ENCODE peak calls at places on chromosomes 7 and 10, in ten cellular contexts. One of them, this sample, is unnamed. For H3K9me3, the result is how much of the 10 kb centered on the place peaks cover.

GRCh38 chr7:128030263-128030998 is 806 bp downstream of the LRRC4 start:
- DNase-seq in thoracic aorta: no peak
- DNase-seq in naive thymus-derived CD4-positive, alpha-beta T cell: no peak
- DNase-seq in esophagus muscularis mucosa: no peak
- DNase-seq in aorta: no peak
- DNase-seq in upper lobe of right lung: no peak
- DNase-seq in astrocyte: no peak
- DNase-seq in right atrium auricular region: no peak
- DNase-seq in transverse colon: no peak
- DNase-seq in ovary: no peak
- DNase-seq in this sample: no peak

GRCh38 chr7:150313870-150314269 is 9.3 kb upstream of the LRRC61 start:
- DNase-seq in right atrium auricular region: no peak
- DNase-seq in aorta: no peak
- DNase-seq in transverse colon: no peak
- DNase-seq in ovary: no peak
- DNase-seq in esophagus muscularis mucosa: no peak
- DNase-seq in thoracic aorta: no peak
- DNase-seq in astrocyte: no peak
- DNase-seq in upper lobe of right lung: no peak
- DNase-seq in naive thymus-derived CD4-positive, alpha-beta T cell: no peak
- DNase-seq in this sample: no peak

GRCh38 chr10:121974535-121975294 is at the start of gene NSMCE4A:
- DNase-seq in aorta: peak
- DNase-seq in esophagus muscularis mucosa: no peak
- DNase-seq in thoracic aorta: no peak
- DNase-seq in ovary: peak
- DNase-seq in right atrium auricular region: peak
- DNase-seq in upper lobe of right lung: peak
- DNase-seq in naive thymus-derived CD4-positive, alpha-beta T cell: peak
- DNase-seq in astrocyte: peak
- DNase-seq in transverse colon: peak
- DNase-seq in this sample: peak

GRCh38 chr10:30437039-30437781 is 3.2 kb downstream of the MAP3K8 start:
- DNase-seq in transverse colon: no peak
- DNase-seq in ovary: no peak
- DNase-seq in aorta: no peak
- DNase-seq in upper lobe of right lung: no peak
- DNase-seq in astrocyte: peak
- DNase-seq in naive thymus-derived CD4-positive, alpha-beta T cell: peak
- DNase-seq in esophagus muscularis mucosa: no peak
- DNase-seq in thoracic aorta: no peak
- DNase-seq in right atrium auricular region: no peak
- DNase-seq in this sample: peak

GRCh38 chr7:33916357-33917081 is 11.2 kb downstream of the BMPER start:
- DNase-seq in thoracic aorta: no peak
- DNase-seq in naive thymus-derived CD4-positive, alpha-beta T cell: no peak
- DNase-seq in esophagus muscularis mucosa: no peak
- DNase-seq in astrocyte: peak
- DNase-seq in ovary: no peak
- DNase-seq in aorta: no peak
- DNase-seq in transverse colon: no peak
- DNase-seq in right atrium auricular region: no peak
- DNase-seq in upper lobe of right lung: no peak
- DNase-seq in this sample: no peak

GRCh38 chr7:79272066-79272669 is 181.3 kb downstream of the MAGI2 start:
- DNase-seq in thoracic aorta: no peak
- DNase-seq in esophagus muscularis mucosa: no peak
- DNase-seq in upper lobe of right lung: no peak
- DNase-seq in transverse colon: no peak
- DNase-seq in naive thymus-derived CD4-positive, alpha-beta T cell: no peak
- DNase-seq in aorta: no peak
- DNase-seq in right atrium auricular region: no peak
- DNase-seq in ovary: no peak
- DNase-seq in astrocyte: peak
- DNase-seq in this sample: no peak

GRCh38 chr10:3978762-3979161 is 193.8 kb upstream of the KLF6 start:
- DNase-seq in astrocyte: no peak
- DNase-seq in transverse colon: no peak
- DNase-seq in ovary: no peak
- DNase-seq in upper lobe of right lung: no peak
- DNase-seq in aorta: no peak
- DNase-seq in right atrium auricular region: no peak
- DNase-seq in naive thymus-derived CD4-positive, alpha-beta T cell: no peak
- DNase-seq in thoracic aorta: no peak
- DNase-seq in esophagus muscularis mucosa: peak
- DNase-seq in this sample: no peak

GRCh38 chr7:31603076-31603475 is 83.9 kb upstream of the PPP1R17 start:
- DNase-seq in transverse colon: no peak
- DNase-seq in ovary: no peak
- DNase-seq in upper lobe of right lung: no peak
- DNase-seq in naive thymus-derived CD4-positive, alpha-beta T cell: no peak
- DNase-seq in aorta: no peak
- DNase-seq in right atrium auricular region: no peak
- DNase-seq in esophagus muscularis mucosa: no peak
- DNase-seq in astrocyte: peak
- DNase-seq in thoracic aorta: no peak
- DNase-seq in this sample: no peak

GRCh38 chr10:27744478-27745379 is 890 bp downstream of the MKX start:
- DNase-seq in ovary: peak
- DNase-seq in upper lobe of right lung: peak
- DNase-seq in transverse colon: peak
- DNase-seq in thoracic aorta: no peak
- DNase-seq in right atrium auricular region: no peak
- DNase-seq in astrocyte: peak
- DNase-seq in naive thymus-derived CD4-positive, alpha-beta T cell: no peak
- DNase-seq in esophagus muscularis mucosa: no peak
- DNase-seq in aorta: peak
- DNase-seq in this sample: no peak

GRCh38 chr10:124035928-124036558 is 57.4 kb downstream of the CHST15 start:
- DNase-seq in aorta: peak
- DNase-seq in thoracic aorta: no peak
- DNase-seq in naive thymus-derived CD4-positive, alpha-beta T cell: no peak
- DNase-seq in right atrium auricular region: no peak
- DNase-seq in ovary: no peak
- DNase-seq in astrocyte: no peak
- DNase-seq in upper lobe of right lung: peak
- DNase-seq in transverse colon: peak
- DNase-seq in esophagus muscularis mucosa: no peak
- DNase-seq in this sample: no peak

GRCh38 chr10:3525832-3526449 is 259.1 kb downstream of the KLF6 start:
- DNase-seq in naive thymus-derived CD4-positive, alpha-beta T cell: no peak
- DNase-seq in upper lobe of right lung: no peak
- DNase-seq in transverse colon: peak
- DNase-seq in ovary: no peak
- DNase-seq in astrocyte: peak
- DNase-seq in thoracic aorta: peak
- DNase-seq in esophagus muscularis mucosa: no peak
- DNase-seq in aorta: no peak
- DNase-seq in right atrium auricular region: no peak
- DNase-seq in this sample: no peak

GRCh38 chr7:114700267-114700666 is 221.6 kb upstream of the MDFIC start:
- DNase-seq in thoracic aorta: no peak
- DNase-seq in esophagus muscularis mucosa: no peak
- DNase-seq in ovary: no peak
- DNase-seq in astrocyte: no peak
- DNase-seq in right atrium auricular region: no peak
- DNase-seq in naive thymus-derived CD4-positive, alpha-beta T cell: no peak
- DNase-seq in aorta: no peak
- DNase-seq in upper lobe of right lung: no peak
- DNase-seq in transverse colon: no peak
- DNase-seq in this sample: no peak

GRCh38 chr7:519429-519973 is at the start of gene PDGFA:
- DNase-seq in ovary: peak
- DNase-seq in esophagus muscularis mucosa: no peak
- DNase-seq in upper lobe of right lung: no peak
- DNase-seq in astrocyte: peak
- DNase-seq in naive thymus-derived CD4-positive, alpha-beta T cell: no peak
- DNase-seq in thoracic aorta: no peak
- DNase-seq in right atrium auricular region: no peak
- DNase-seq in aorta: no peak
- DNase-seq in transverse colon: no peak
- DNase-seq in this sample: no peak

DNA sequence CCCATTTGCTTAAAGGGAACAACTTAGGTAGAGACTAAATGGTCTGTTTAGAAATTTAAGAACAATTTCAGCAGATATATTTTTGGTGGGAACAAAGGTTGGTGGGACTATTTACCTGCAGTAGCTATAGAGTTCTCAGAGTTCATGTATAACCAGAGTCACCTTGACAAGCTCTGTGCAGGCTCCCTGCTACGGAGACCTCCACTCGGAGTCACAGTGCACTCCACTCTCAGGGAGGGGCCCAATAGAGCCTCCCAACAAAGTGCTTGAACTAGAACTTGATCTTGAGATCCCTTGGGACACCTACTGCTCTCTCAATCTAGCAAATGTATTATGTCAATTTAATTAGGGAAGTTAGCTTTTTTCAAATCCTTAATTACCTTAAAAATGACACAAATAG is 2.3 kb downstream of the MYPN start:
- DNase-seq in aorta: no peak
- DNase-seq in ovary: no peak
- DNase-seq in thoracic aorta: no peak
- DNase-seq in astrocyte: no peak
- DNase-seq in transverse colon: no peak
- DNase-seq in upper lobe of right lung: no peak
- DNase-seq in esophagus muscularis mucosa: no peak
- DNase-seq in naive thymus-derived CD4-positive, alpha-beta T cell: no peak
- DNase-seq in right atrium auricular region: no peak
- DNase-seq in this sample: no peak
- H3K9me3 ChIP-seq in aorta: under half
- H3K9me3 ChIP-seq in ovary: under half
- H3K9me3 ChIP-seq in thoracic aorta: under half
- H3K9me3 ChIP-seq in astrocyte: under half
- H3K9me3 ChIP-seq in transverse colon: under half
- H3K9me3 ChIP-seq in upper lobe of right lung: under half
- H3K9me3 ChIP-seq in esophagus muscularis mucosa: under half
- H3K9me3 ChIP-seq in naive thymus-derived CD4-positive, alpha-beta T cell: under half
- H3K9me3 ChIP-seq in right atrium auricular region: under half
- H3K9me3 ChIP-seq in this sample: under half

GRCh38 chr7:2802504-2803341 is 41.4 kb downstream of the GNA12 start:
- DNase-seq in aorta: no peak
- DNase-seq in esophagus muscularis mucosa: no peak
- DNase-seq in right atrium auricular region: peak
- DNase-seq in ovary: no peak
- DNase-seq in naive thymus-derived CD4-positive, alpha-beta T cell: no peak
- DNase-seq in astrocyte: peak
- DNase-seq in transverse colon: no peak
- DNase-seq in upper lobe of right lung: peak
- DNase-seq in thoracic aorta: no peak
- DNase-seq in this sample: no peak
- H3K4me3 ChIP-seq in aorta: no peak
- H3K4me3 ChIP-seq in esophagus muscularis mucosa: peak
- H3K4me3 ChIP-seq in right atrium auricular region: peak
- H3K4me3 ChIP-seq in ovary: no peak
- H3K4me3 ChIP-seq in naive thymus-derived CD4-positive, alpha-beta T cell: no peak
- H3K4me3 ChIP-seq in astrocyte: peak
- H3K4me3 ChIP-seq in transverse colon: no peak
- H3K4me3 ChIP-seq in upper lobe of right lung: peak
- H3K4me3 ChIP-seq in thoracic aorta: peak
- H3K4me3 ChIP-seq in this sample: no peak

DNA sequence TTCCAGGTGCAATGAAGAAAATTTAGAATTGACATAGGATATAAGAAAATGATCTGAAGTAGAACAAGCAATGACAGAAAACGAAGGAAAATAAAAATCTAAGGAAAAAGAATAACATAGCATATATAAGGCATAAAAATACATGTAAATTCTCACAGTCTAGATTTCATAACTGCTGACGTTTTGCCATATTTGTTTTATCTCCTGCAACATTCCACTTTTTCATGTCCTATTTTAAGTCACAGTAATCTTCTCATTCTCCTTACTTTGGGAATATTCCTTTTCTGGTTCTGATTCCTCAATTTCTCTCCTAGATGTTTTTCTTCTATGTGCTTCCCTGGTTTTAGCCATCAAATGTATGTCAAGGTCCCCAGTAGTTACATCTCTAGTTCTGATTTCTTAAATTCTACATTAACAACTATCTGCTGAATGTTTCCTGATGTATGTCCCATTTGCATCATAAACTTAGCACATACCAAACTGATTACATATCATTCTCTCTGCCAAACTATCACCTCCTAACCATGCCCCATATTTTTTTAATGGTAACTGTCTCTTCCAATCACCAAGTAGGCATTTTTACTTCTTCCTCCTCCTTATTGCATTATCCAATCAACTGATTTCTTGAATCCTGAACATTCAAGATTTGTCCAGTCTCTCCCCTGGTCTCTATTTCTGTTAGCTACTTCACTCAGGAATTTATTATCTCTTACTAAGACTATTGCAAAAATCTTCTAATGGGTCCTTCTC is 171.4 kb downstream of the DNAJC1 start:
- DNase-seq in upper lobe of right lung: no peak
- DNase-seq in transverse colon: no peak
- DNase-seq in thoracic aorta: no peak
- DNase-seq in aorta: no peak
- DNase-seq in astrocyte: peak
- DNase-seq in naive thymus-derived CD4-positive, alpha-beta T cell: no peak
- DNase-seq in esophagus muscularis mucosa: no peak
- DNase-seq in ovary: no peak
- DNase-seq in right atrium auricular region: no peak
- DNase-seq in this sample: no peak
- H3K9me3 ChIP-seq in upper lobe of right lung: under half
- H3K9me3 ChIP-seq in transverse colon: under half
- H3K9me3 ChIP-seq in thoracic aorta: half or more
- H3K9me3 ChIP-seq in aorta: under half
- H3K9me3 ChIP-seq in astrocyte: under half
- H3K9me3 ChIP-seq in naive thymus-derived CD4-positive, alpha-beta T cell: under half
- H3K9me3 ChIP-seq in esophagus muscularis mucosa: under half
- H3K9me3 ChIP-seq in ovary: under half
- H3K9me3 ChIP-seq in right atrium auricular region: under half
- H3K9me3 ChIP-seq in this sample: under half

DNA sequence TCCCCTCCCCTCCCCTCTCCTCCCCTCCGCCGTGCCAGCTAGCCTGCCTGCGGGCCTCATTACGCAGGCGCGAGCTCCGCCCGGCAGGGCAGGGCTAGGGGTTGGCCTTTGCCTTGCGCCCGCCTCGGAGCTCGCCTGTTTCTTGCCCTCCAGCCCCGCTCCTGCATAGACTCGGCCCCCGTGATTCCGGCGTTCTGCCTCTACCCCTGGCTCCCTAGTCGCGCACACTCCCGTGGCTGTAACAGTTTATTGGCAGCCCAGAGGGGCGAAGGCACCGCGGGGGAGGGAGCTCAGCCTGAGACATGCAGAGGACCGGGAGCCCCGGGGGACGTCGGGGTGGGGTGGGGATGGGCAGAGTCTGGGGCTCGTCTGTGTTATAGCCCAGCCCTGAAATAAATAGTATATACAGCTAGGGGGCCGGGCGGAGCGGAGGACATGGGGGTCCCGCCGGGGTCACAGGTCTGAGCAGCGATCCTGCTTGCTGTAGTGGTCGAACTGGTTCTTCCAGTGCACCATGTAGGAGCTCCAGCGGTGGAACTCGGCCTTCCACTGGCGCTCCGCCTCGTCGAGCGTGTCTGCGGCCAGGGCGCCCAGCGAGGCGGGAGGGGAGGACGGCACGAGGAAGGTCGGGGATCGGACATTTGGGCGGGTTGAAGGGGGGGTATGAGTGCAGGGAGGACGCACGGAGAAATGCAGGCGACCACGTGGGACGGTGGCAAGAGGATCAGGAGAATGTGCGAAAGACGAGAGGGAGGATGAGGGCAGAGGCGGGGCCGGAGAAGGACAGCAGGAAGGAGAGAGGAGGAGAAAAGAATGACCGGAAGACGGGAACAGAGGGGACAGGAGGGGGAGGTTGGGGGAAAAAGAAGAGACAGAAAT is 485 bp upstream of the UFSP1 start:
- DNase-seq in thoracic aorta: peak
- DNase-seq in upper lobe of right lung: peak
- DNase-seq in astrocyte: peak
- DNase-seq in aorta: peak
- DNase-seq in ovary: peak
- DNase-seq in naive thymus-derived CD4-positive, alpha-beta T cell: peak
- DNase-seq in esophagus muscularis mucosa: peak
- DNase-seq in transverse colon: peak
- DNase-seq in right atrium auricular region: peak
- DNase-seq in this sample: peak
- H3K4me3 ChIP-seq in thoracic aorta: peak
- H3K4me3 ChIP-seq in upper lobe of right lung: peak
- H3K4me3 ChIP-seq in astrocyte: peak
- H3K4me3 ChIP-seq in aorta: peak
- H3K4me3 ChIP-seq in ovary: peak
- H3K4me3 ChIP-seq in naive thymus-derived CD4-positive, alpha-beta T cell: peak
- H3K4me3 ChIP-seq in esophagus muscularis mucosa: peak
- H3K4me3 ChIP-seq in transverse colon: peak
- H3K4me3 ChIP-seq in right atrium auricular region: peak
- H3K4me3 ChIP-seq in this sample: peak

This sample was measured in effector memory CD4-positive, alpha-beta T cell.